ENCODE peak calls at places on chromosomes 1 and 21, in nine cellular contexts. I is suprapubic skin, F is sigmoid colon, M is HL-60, G is HCT116, H is esophagus muscularis mucosa, A is SK-N-SH, W is stomach, V is Panc1. B is an unnamed sample.

GRCh38 chr1:179295356-179295755 is 1.8 kb downstream of the SOAT1 start:
- DNase-seq in I (no peak), F (no peak), M (no peak), G (no peak), H (no peak), A (no peak), W (no peak), V (no peak), B (no peak)

GRCh38 chr1:78102082-78102481 is 56.3 kb downstream of the GIPC2 start:
- DNase-seq in I (no peak), F (no peak), M (no peak), G (no peak), H (no peak), A (no peak), W (no peak), V (no peak), B (no peak)

GRCh38 chr1:202645097-202645476 is 65.2 kb downstream of the SYT2 start:
- DNase-seq in I (no peak), F (no peak), M (no peak), G (no peak), H (no peak), A (no peak), W (no peak), V (no peak), B (no peak)

GRCh38 chr1:216261631-216262030 is 161.6 kb downstream of the USH2A start:
- DNase-seq in I (no peak), F (no peak), M (no peak), G (no peak), H (no peak), A (no peak), W (no peak), V (no peak), B (no peak)

GRCh38 chr1:87305096-87305495 is 23.6 kb upstream of the LMO4 start:
- DNase-seq in I (no peak), F (no peak), M (peak), G (no peak), H (peak), A (no peak), W (no peak), V (no peak), B (no peak)

GRCh38 chr1:14055442-14056225 is 355.6 kb downstream of the PRDM2 start:
- DNase-seq in I (no peak), F (no peak), M (no peak), G (peak), H (no peak), A (no peak), W (no peak), V (no peak), B (no peak)

GRCh38 chr1:182611787-182612186 is 7.6 kb upstream of the RGS16 start:
- DNase-seq in I (no peak), F (no peak), M (no peak), G (no peak), H (no peak), A (no peak), W (no peak), V (no peak), B (no peak)

GRCh38 chr1:196609114-196609737 is 986 bp upstream of the KCNT2 start:
- DNase-seq in I (no peak), F (peak), M (no peak), G (no peak), H (no peak), A (peak), W (no peak), V (no peak), B (no peak)

GRCh38 chr1:94553323-94553730 is 11.8 kb upstream of the F3 start:
- DNase-seq in I (no peak), F (no peak), M (no peak), G (no peak), H (no peak), A (no peak), W (no peak), V (no peak), B (no peak)

GRCh38 chr1:7373936-7374760 is 396.9 kb upstream of the VAMP3 start:
- DNase-seq in I (no peak), F (peak), M (no peak), G (no peak), H (no peak), A (no peak), W (peak), V (no peak), B (no peak)

GRCh38 chr1:197884173-197884572 is 18.3 kb upstream of the C1orf53 start:
- DNase-seq in I (no peak), F (no peak), M (no peak), G (no peak), H (no peak), A (no peak), W (peak), V (no peak), B (no peak)

GRCh38 chr21:15001773-15002647 is 62.8 kb downstream of the NRIP1 start:
- DNase-seq in I (no peak), F (no peak), M (no peak), G (no peak), H (no peak), A (no peak), W (no peak), V (no peak), B (no peak)

GRCh38 chr1:178168535-178168934 is 74.6 kb downstream of the RASAL2 start:
- DNase-seq in I (no peak), F (no peak), M (no peak), G (no peak), H (no peak), A (no peak), W (no peak), V (no peak), B (no peak)

GRCh38 chr1:42916839-42917495 is 41.7 kb downstream of the SLC2A1 start:
- DNase-seq in I (no peak), F (no peak), M (no peak), G (no peak), H (no peak), A (no peak), W (no peak), V (no peak), B (no peak)

GRCh38 chr1:51304360-51304759 is 26.0 kb downstream of the TTC39A start:
- DNase-seq in I (no peak), F (peak), M (no peak), G (no peak), H (no peak), A (no peak), W (no peak), V (no peak), B (no peak)

GRCh38 chr21:38352536-38353219 is 95.9 kb downstream of the KCNJ15 start:
- DNase-seq in I (no peak), F (no peak), M (peak), G (peak), H (no peak), A (peak), W (peak), V (no peak), B (no peak)

GRCh38 chr21:24514081-24514733 is 1093.1 kb downstream of the MRPL39 start:
- DNase-seq in I (no peak), F (no peak), M (no peak), G (no peak), H (no peak), A (peak), W (no peak), V (peak), B (no peak)

GRCh38 chr1:217343907-217344306 is 287.0 kb downstream of the GPATCH2 start:
- DNase-seq in I (no peak), F (no peak), M (no peak), G (no peak), H (no peak), A (no peak), W (no peak), V (no peak), B (no peak)

GRCh38 chr1:91572044-91572443 is 71.4 kb downstream of the CDC7 start:
- DNase-seq in I (peak), F (no peak), M (no peak), G (no peak), H (peak), A (no peak), W (no peak), V (no peak), B (no peak)

GRCh38 chr1:38858833-38859560 is 575 bp downstream of the RRAGC start:
- DNase-seq in I (peak), F (peak), M (no peak), G (peak), H (peak), A (peak), W (peak), V (no peak), B (peak)

GRCh38 chr1:50661626-50662025 is 238.4 kb upstream of the DMRTA2 start:
- DNase-seq in I (no peak), F (no peak), M (no peak), G (no peak), H (no peak), A (no peak), W (no peak), V (no peak), B (no peak)

GRCh38 chr1:91830242-91831131 is 55.5 kb downstream of the TGFBR3 start:
- DNase-seq in I (peak), F (peak), M (peak), G (no peak), H (no peak), A (no peak), W (no peak), V (no peak), B (peak)

GRCh38 chr21:41135715-41136114 is 32.2 kb upstream of the BACE2 start:
- DNase-seq in I (no peak), F (no peak), M (no peak), G (no peak), H (no peak), A (no peak), W (no peak), V (no peak), B (no peak)

GRCh38 chr1:69055223-69055622 is 512.5 kb upstream of the LRRC7 start:
- DNase-seq in I (no peak), F (no peak), M (no peak), G (no peak), H (no peak), A (no peak), W (no peak), V (no peak), B (no peak)

GRCh38 chr1:161843156-161843555 is 77.0 kb downstream of the ATF6 start:
- DNase-seq in I (no peak), F (no peak), M (no peak), G (no peak), H (no peak), A (no peak), W (no peak), V (no peak), B (no peak)

GRCh38 chr1:207050428-207050767 is 610 bp downstream of the YOD1 start:
- DNase-seq in I (no peak), F (no peak), M (no peak), G (no peak), H (no peak), A (no peak), W (no peak), V (no peak), B (no peak)

GRCh38 chr1:109539676-109540075 is at the start of gene GPR61:
- DNase-seq in I (no peak), F (no peak), M (no peak), G (no peak), H (no peak), A (no peak), W (no peak), V (no peak), B (no peak)

GRCh38 chr1:88973520-88974137 is 18.8 kb downstream of the KYAT3 start:
- DNase-seq in I (no peak), F (no peak), M (peak), G (peak), H (no peak), A (no peak), W (no peak), V (no peak), B (no peak)

GRCh38 chr1:56434659-56435202 is 144.6 kb downstream of the PLPP3 start:
- DNase-seq in I (no peak), F (no peak), M (no peak), G (no peak), H (no peak), A (peak), W (no peak), V (no peak), B (no peak)

GRCh38 chr1:36257375-36257767 is 33.1 kb downstream of the THRAP3 start:
- DNase-seq in I (no peak), F (no peak), M (no peak), G (no peak), H (no peak), A (no peak), W (no peak), V (no peak), B (no peak)

GRCh38 chr21:25934771-25935224 is 200.0 kb downstream of the GABPA start:
- DNase-seq in I (peak), F (peak), M (peak), G (no peak), H (no peak), A (no peak), W (peak), V (peak), B (peak)

GRCh38 chr1:151994956-151995355 is 1.3 kb upstream of the S100A10 start:
- DNase-seq in I (no peak), F (no peak), M (no peak), G (peak), H (no peak), A (no peak), W (no peak), V (peak), B (no peak)

GRCh38 chr1:30250338-30251022 is 472.9 kb downstream of the MATN1 start:
- DNase-seq in I (no peak), F (no peak), M (no peak), G (no peak), H (no peak), A (no peak), W (no peak), V (no peak), B (no peak)

GRCh38 chr1:60171793-60172192 is 98.2 kb upstream of the C1orf87 start:
- DNase-seq in I (no peak), F (no peak), M (no peak), G (no peak), H (no peak), A (no peak), W (no peak), V (no peak), B (no peak)

GRCh38 chr1:37083551-37084119 is 49.3 kb upstream of the GRIK3 start:
- DNase-seq in I (no peak), F (no peak), M (no peak), G (no peak), H (no peak), A (no peak), W (no peak), V (no peak), B (no peak)

GRCh38 chr1:904271-904950 is 19.3 kb upstream of the SAMD11 start:
- DNase-seq in I (peak), F (peak), M (peak), G (peak), H (peak), A (peak), W (peak), V (peak), B (peak)

GRCh38 chr1:211415700-211416099 is 76.3 kb downstream of the RD3 start:
- DNase-seq in I (no peak), F (no peak), M (no peak), G (no peak), H (no peak), A (no peak), W (no peak), V (no peak), B (no peak)

GRCh38 chr1:27152004-27152828 is 2.7 kb downstream of the SLC9A1 start:
- DNase-seq in I (no peak), F (no peak), M (no peak), G (no peak), H (no peak), A (peak), W (no peak), V (no peak), B (no peak)

GRCh38 chr21:33205476-33205875 is 24.3 kb upstream of the IFNAR2 start:
- DNase-seq in I (no peak), F (no peak), M (peak), G (no peak), H (peak), A (no peak), W (no peak), V (no peak), B (no peak)

GRCh38 chr21:45080639-45081414 is 6.4 kb downstream of the ADARB1 start:
- DNase-seq in I (no peak), F (peak), M (no peak), G (no peak), H (no peak), A (no peak), W (no peak), V (no peak), B (no peak)

DNA sequence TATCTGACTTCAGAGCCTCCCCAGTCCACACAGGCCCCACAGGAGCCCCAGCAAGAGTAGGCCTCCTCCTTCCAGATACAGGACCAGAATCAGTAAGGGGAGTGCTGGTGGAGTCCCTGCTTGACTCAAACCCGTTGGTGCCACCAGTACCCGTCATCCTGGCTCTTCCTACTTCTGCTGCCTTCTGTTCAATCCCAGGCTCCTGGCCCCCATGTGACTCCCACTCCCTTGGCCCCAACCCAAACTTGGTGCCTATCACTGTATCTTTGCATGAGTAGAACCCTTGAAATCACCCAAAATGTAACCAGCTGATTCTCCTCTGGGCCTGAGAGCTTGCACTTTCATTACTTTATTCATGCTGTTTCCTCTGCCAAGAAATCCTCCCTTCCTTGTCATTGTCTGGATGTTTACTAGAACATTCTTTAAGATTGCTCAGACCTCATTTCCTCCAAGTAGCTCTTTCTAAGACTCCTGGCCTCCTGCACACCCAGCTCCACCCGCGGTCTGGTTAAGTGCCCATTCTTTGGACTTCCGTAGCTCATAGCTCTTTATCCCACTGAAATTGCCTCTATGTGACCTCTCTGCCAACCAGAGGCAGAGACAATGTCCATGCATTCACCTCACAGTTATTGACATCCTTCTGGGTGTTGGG is 15.7 kb downstream of the PTAFR start:
- DNase-seq in I (no peak), F (no peak), M (no peak), G (no peak), H (no peak), A (no peak), W (no peak), V (no peak), B (no peak)
- TF ChIP-seq POLR2AphosphoS5 in I (no peak), F (no peak), M (no peak), G (no peak), H (peak), A (no peak), W (no peak), V (no peak), B (peak)

DNA sequence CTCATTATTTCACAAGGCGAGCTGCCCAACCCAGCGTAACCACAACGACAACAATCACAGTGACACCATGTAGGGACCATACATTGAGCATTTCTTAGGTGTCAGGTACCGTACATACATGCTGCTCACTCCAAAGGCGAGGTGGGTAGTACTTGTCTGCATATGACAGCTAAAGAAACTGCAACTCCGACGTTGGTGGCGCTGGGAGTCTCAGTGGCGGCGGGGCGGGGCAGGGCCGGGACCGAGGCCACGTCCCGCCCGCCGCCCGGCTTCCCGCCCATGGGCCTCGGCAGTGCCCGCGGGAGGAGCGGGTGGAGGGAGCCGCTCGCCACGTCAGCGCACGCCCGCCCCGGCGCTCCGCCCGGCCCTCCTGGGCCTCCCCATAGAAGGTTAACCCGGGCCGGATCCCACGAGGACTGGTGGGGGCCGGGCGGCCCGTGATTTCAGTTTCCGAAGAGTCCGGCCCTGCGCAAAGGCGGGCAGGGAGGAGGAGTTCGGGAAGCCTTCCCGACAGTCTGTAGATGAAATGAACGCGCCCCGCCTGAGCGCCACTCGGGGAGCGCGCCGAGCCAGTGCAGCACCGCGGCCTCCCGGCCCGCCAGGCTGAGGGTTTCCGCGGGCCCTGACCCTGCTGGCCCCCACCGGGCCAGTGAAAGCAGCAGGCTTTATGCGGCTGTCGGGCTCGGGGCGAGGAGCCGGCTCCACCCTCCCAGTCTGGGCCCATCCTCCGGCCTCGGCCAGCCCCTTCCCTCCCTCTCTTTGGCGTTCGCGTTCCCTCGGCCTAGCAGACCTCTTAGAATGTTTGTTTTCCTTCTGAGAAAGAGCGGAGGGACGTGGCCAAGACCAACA is 119.8 kb upstream of the JUN start:
- DNase-seq in I (peak), F (peak), M (peak), G (peak), H (peak), A (peak), W (peak), V (no peak), B (peak)
- TF ChIP-seq POLR2AphosphoS5 in I (peak), F (peak), M (no peak), G (peak), H (peak), A (peak), W (peak), V (peak), B (peak)

GRCh38 chr1:245810789-245811337 is 656.1 kb downstream of the KIF26B start:
- DNase-seq in I (no peak), F (no peak), M (no peak), G (no peak), H (no peak), A (no peak), W (no peak), V (no peak), B (no peak)
- TF ChIP-seq POLR2AphosphoS5 in I (no peak), F (no peak), M (no peak), G (no peak), H (no peak), A (no peak), W (no peak), V (no peak), B (no peak)

GRCh38 chr1:65254320-65255087 is 54.8 kb upstream of the DNAJC6 start:
- DNase-seq in I (peak), F (peak), M (peak), G (peak), H (peak), A (peak), W (peak), V (no peak), B (peak)
- TF ChIP-seq POLR2AphosphoS5 in I (no peak), F (no peak), M (no peak), G (peak), H (peak), A (no peak), W (no peak), V (no peak), B (no peak)

GRCh38 chr1:237098517-237098916 is 56.5 kb downstream of the RYR2 start:
- DNase-seq in I (no peak), F (no peak), M (no peak), G (no peak), H (no peak), A (no peak), W (no peak), V (no peak), B (no peak)
- TF ChIP-seq POLR2AphosphoS5 in I (no peak), F (no peak), M (no peak), G (no peak), H (no peak), A (no peak), W (no peak), V (no peak), B (no peak)

GRCh38 chr1:40392206-40392605 is 18.7 kb downstream of the SMAP2 start:
- DNase-seq in I (no peak), F (no peak), M (no peak), G (no peak), H (no peak), A (no peak), W (peak), V (no peak), B (no peak)
- TF ChIP-seq POLR2AphosphoS5 in I (no peak), F (no peak), M (no peak), G (no peak), H (no peak), A (no peak), W (no peak), V (no peak), B (no peak)

B was measured in breast epithelium.